ENCODE peak calls at places on chromosomes 6 and 20, in eight cellular contexts. One of them, this sample, is unnamed.

GRCh38 chr6:4405609-4406212 is 270.3 kb upstream of the ECI2 start:
- DNase-seq in GM06990: no peak
- DNase-seq in GM10248: no peak
- DNase-seq in hippocampal formation: no peak
- DNase-seq in HTR-8/SVneo: no peak
- DNase-seq in hepatocyte: no peak
- DNase-seq in stimulated activated CD8-positive, alpha-beta memory T cell treated with anti-CD3 and anti-CD28 coated beads, Interleukin-4, amount 100 ng/mL, for 1 hour: no peak
- DNase-seq in right lobe of liver: no peak
- DNase-seq in this sample: no peak

GRCh38 chr6:71457883-71458282 is 169.3 kb downstream of the OGFRL1 start:
- DNase-seq in HTR-8/SVneo: no peak
- DNase-seq in hippocampal formation: no peak
- DNase-seq in hepatocyte: no peak
- DNase-seq in GM06990: no peak
- DNase-seq in stimulated activated CD8-positive, alpha-beta memory T cell treated with anti-CD3 and anti-CD28 coated beads, Interleukin-4, amount 100 ng/mL, for 1 hour: no peak
- DNase-seq in GM10248: no peak
- DNase-seq in right lobe of liver: no peak
- DNase-seq in this sample: no peak

GRCh38 chr20:9330151-9330550 is 184.2 kb upstream of the LAMP5 start:
- DNase-seq in stimulated activated CD8-positive, alpha-beta memory T cell treated with anti-CD3 and anti-CD28 coated beads, Interleukin-4, amount 100 ng/mL, for 1 hour: no peak
- DNase-seq in right lobe of liver: no peak
- DNase-seq in GM06990: no peak
- DNase-seq in GM10248: no peak
- DNase-seq in hepatocyte: peak
- DNase-seq in HTR-8/SVneo: no peak
- DNase-seq in hippocampal formation: no peak
- DNase-seq in this sample: peak

GRCh38 chr6:45757443-45758121 is 258.1 kb downstream of the CLIC5 start:
- DNase-seq in stimulated activated CD8-positive, alpha-beta memory T cell treated with anti-CD3 and anti-CD28 coated beads, Interleukin-4, amount 100 ng/mL, for 1 hour: no peak
- DNase-seq in HTR-8/SVneo: no peak
- DNase-seq in GM06990: no peak
- DNase-seq in hepatocyte: no peak
- DNase-seq in right lobe of liver: no peak
- DNase-seq in GM10248: no peak
- DNase-seq in hippocampal formation: no peak
- DNase-seq in this sample: no peak

GRCh38 chr6:105087571-105088211 is 92.1 kb downstream of the POPDC3 start:
- DNase-seq in hepatocyte: peak
- DNase-seq in HTR-8/SVneo: peak
- DNase-seq in GM06990: no peak
- DNase-seq in hippocampal formation: peak
- DNase-seq in right lobe of liver: no peak
- DNase-seq in stimulated activated CD8-positive, alpha-beta memory T cell treated with anti-CD3 and anti-CD28 coated beads, Interleukin-4, amount 100 ng/mL, for 1 hour: no peak
- DNase-seq in GM10248: peak
- DNase-seq in this sample: no peak

GRCh38 chr6:145028144-145028818 is 707.0 kb downstream of the EPM2A start:
- DNase-seq in GM06990: no peak
- DNase-seq in HTR-8/SVneo: peak
- DNase-seq in GM10248: peak
- DNase-seq in hippocampal formation: no peak
- DNase-seq in hepatocyte: peak
- DNase-seq in right lobe of liver: no peak
- DNase-seq in stimulated activated CD8-positive, alpha-beta memory T cell treated with anti-CD3 and anti-CD28 coated beads, Interleukin-4, amount 100 ng/mL, for 1 hour: no peak
- DNase-seq in this sample: no peak

GRCh38 chr20:5000263-5001173 is 792 bp downstream of the SLC23A2 start:
- DNase-seq in right lobe of liver: peak
- DNase-seq in stimulated activated CD8-positive, alpha-beta memory T cell treated with anti-CD3 and anti-CD28 coated beads, Interleukin-4, amount 100 ng/mL, for 1 hour: no peak
- DNase-seq in GM10248: peak
- DNase-seq in HTR-8/SVneo: no peak
- DNase-seq in hepatocyte: peak
- DNase-seq in GM06990: peak
- DNase-seq in hippocampal formation: peak
- DNase-seq in this sample: peak

GRCh38 chr6:67606905-67607828 is 1027.9 kb upstream of the ADGRB3 start:
- DNase-seq in GM06990: no peak
- DNase-seq in right lobe of liver: no peak
- DNase-seq in hippocampal formation: no peak
- DNase-seq in GM10248: no peak
- DNase-seq in HTR-8/SVneo: no peak
- DNase-seq in stimulated activated CD8-positive, alpha-beta memory T cell treated with anti-CD3 and anti-CD28 coated beads, Interleukin-4, amount 100 ng/mL, for 1 hour: no peak
- DNase-seq in hepatocyte: no peak
- DNase-seq in this sample: no peak

GRCh38 chr6:142834853-142835252 is 110.1 kb downstream of the HIVEP2 start:
- DNase-seq in GM06990: no peak
- DNase-seq in hepatocyte: no peak
- DNase-seq in stimulated activated CD8-positive, alpha-beta memory T cell treated with anti-CD3 and anti-CD28 coated beads, Interleukin-4, amount 100 ng/mL, for 1 hour: no peak
- DNase-seq in right lobe of liver: no peak
- DNase-seq in hippocampal formation: no peak
- DNase-seq in HTR-8/SVneo: no peak
- DNase-seq in GM10248: no peak
- DNase-seq in this sample: no peak

GRCh38 chr6:35140991-35141720 is at the start of gene TCP11:
- DNase-seq in hepatocyte: no peak
- DNase-seq in hippocampal formation: no peak
- DNase-seq in right lobe of liver: no peak
- DNase-seq in GM10248: peak
- DNase-seq in HTR-8/SVneo: no peak
- DNase-seq in stimulated activated CD8-positive, alpha-beta memory T cell treated with anti-CD3 and anti-CD28 coated beads, Interleukin-4, amount 100 ng/mL, for 1 hour: peak
- DNase-seq in GM06990: peak
- DNase-seq in this sample: peak

GRCh38 chr20:59831024-59831900 is 102.2 kb downstream of the SYCP2 start:
- DNase-seq in right lobe of liver: no peak
- DNase-seq in GM06990: peak
- DNase-seq in hepatocyte: peak
- DNase-seq in HTR-8/SVneo: no peak
- DNase-seq in GM10248: peak
- DNase-seq in stimulated activated CD8-positive, alpha-beta memory T cell treated with anti-CD3 and anti-CD28 coated beads, Interleukin-4, amount 100 ng/mL, for 1 hour: no peak
- DNase-seq in hippocampal formation: no peak
- DNase-seq in this sample: no peak